ENCODE peak calls at places on chromosomes 4 and X, in six cellular contexts. E is CD8-positive, alpha-beta T cell; O is MG63; P is tibial artery; G is CD8-positive, alpha-beta memory T cell; H is aorta. V is an unnamed sample. For H3K9me3, the result is how much of the 10 kb centered on the place peaks cover.

GRCh38 chr4:7206385-7206784 is 14.0 kb downstream of the SORCS2 start:
- DNase-seq in E (no peak), O (peak), P (peak), G (no peak), H (peak), V (no peak)

GRCh38 chr4:77695769-77696168 is 90.1 kb downstream of the CXCL13 start:
- DNase-seq in E (no peak), O (peak), P (no peak), G (no peak), H (no peak), V (no peak)

GRCh38 chrX:134023851-134024281 is 38.5 kb upstream of the GPC3 start:
- DNase-seq in E (no peak), O (no peak), P (no peak), G (no peak), H (no peak), V (no peak)

GRCh38 chr4:106268731-106269272 is 47.2 kb downstream of the TBCK start:
- DNase-seq in E (no peak), O (no peak), P (no peak), G (no peak), H (no peak), V (no peak)

GRCh38 chr4:141635726-141636076 is 682 bp upstream of the IL15 start:
- DNase-seq in E (no peak), O (no peak), P (no peak), G (no peak), H (no peak), V (no peak)

GRCh38 chr4:53196872-53197759 is 168.7 kb downstream of the SCFD2 start:
- DNase-seq in E (no peak), O (no peak), P (no peak), G (no peak), H (no peak), V (no peak)

GRCh38 chr4:149465941-149466340 is 349.7 kb downstream of the IQCM start:
- DNase-seq in E (no peak), O (no peak), P (no peak), G (no peak), H (no peak), V (no peak)

GRCh38 chr4:128951316-128951715 is 141.8 kb downstream of the JADE1 start:
- DNase-seq in E (no peak), O (no peak), P (no peak), G (no peak), H (no peak), V (no peak)

GRCh38 chr4:88737304-88738015 is 39.8 kb upstream of the NAP1L5 start:
- DNase-seq in E (peak), O (no peak), P (no peak), G (no peak), H (no peak), V (peak)

GRCh38 chrX:21738145-21738949 is 19.6 kb downstream of the SMPX start:
- DNase-seq in E (no peak), O (no peak), P (no peak), G (no peak), H (no peak), V (no peak)

GRCh38 chr4:73477176-73477575 is 4.4 kb upstream of the AFM start:
- DNase-seq in E (no peak), O (no peak), P (no peak), G (no peak), H (no peak), V (no peak)

GRCh38 chrX:56615282-56615681 is 51.9 kb downstream of the UBQLN2 start:
- DNase-seq in E (no peak), O (no peak), P (no peak), G (no peak), H (no peak), V (no peak)
- H3K9me3 ChIP-seq in E (under half), O (under half), P (under half), G (under half), H (under half), V (under half)

GRCh38 chr4:173013232-173013932 is 155.2 kb upstream of the GALNT7 start:
- DNase-seq in E (peak), O (peak), P (peak), G (peak), H (no peak), V (no peak)
- H3K9me3 ChIP-seq in E (under half), O (under half), P (under half), G (under half), H (under half), V (under half)

GRCh38 chr4:173666-174314 is 49.5 kb downstream of the ZNF718 start:
- DNase-seq in E (no peak), O (no peak), P (no peak), G (no peak), H (no peak), V (no peak)

GRCh38 chr4:175986-176385 is 51.7 kb downstream of the ZNF718 start:
- DNase-seq in E (no peak), O (peak), P (no peak), G (no peak), H (no peak), V (no peak)

GRCh38 chr4:176995-177394 is 52.7 kb downstream of the ZNF718 start:
- DNase-seq in E (no peak), O (no peak), P (no peak), G (no peak), H (no peak), V (no peak)
- H3K9me3 ChIP-seq in E (under half), O (under half), P (under half), G (under half), H (under half), V (half or more)

GRCh38 chr4:19492611-19493010 is 759.1 kb upstream of the SLIT2 start:
- DNase-seq in E (no peak), O (no peak), P (no peak), G (no peak), H (no peak), V (no peak)
- H3K9me3 ChIP-seq in E (under half), O (under half), P (under half), G (under half), H (under half), V (under half)

GRCh38 chr4:24910504-24910903 is 2.3 kb downstream of the CCDC149 start:
- DNase-seq in E (no peak), O (no peak), P (no peak), G (no peak), H (no peak), V (no peak)
- H3K9me3 ChIP-seq in E (under half), O (under half), P (under half), G (under half), H (under half), V (under half)

DNA sequence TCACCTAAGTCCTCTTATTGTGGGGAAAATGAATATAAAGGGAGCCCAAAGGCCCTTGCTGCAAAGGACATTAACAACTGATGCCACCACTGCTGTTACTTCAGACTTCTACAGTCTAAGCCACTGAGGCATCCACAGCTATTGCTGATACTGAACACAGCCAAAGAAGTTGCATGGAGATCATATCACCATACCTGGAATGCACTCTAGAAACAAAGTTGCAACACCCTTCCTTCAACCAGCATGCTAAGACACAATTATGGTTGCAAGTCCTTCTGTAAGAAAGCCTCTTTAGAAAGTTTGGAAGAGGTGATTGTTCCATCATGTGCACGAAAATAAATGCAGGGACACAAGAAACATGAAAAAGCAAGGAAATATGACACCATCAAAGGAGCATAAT is 105.7 kb upstream of the SH3RF1 start:
- DNase-seq in E (no peak), O (no peak), P (no peak), G (no peak), H (no peak), V (no peak)
- H3K9me3 ChIP-seq in E (under half), O (under half), P (under half), G (under half), H (under half), V (under half)

V was measured in sigmoid colon.